ENCODE peak calls at places on chromosomes 13 and 19, in ten cellular contexts. K is hepatocyte, Q is endothelial cell of umbilical vein, B is A549, F is H9, M is IMR-90, H is fibroblast of lung, D is OCI-LY7, V is GM23248, G is mammary epithelial cell. W is an unnamed sample.

GRCh38 chr19:19475845-19476828 is 39.2 kb downstream of the TSSK6 start:
- DNase-seq in K (no peak), Q (no peak), B (peak), F (peak), M (no peak), H (no peak), D (peak), V (peak), G (peak), W (peak)

GRCh38 chr13:93660664-93661063 is 434.1 kb downstream of the GPC6 start:
- DNase-seq in K (no peak), Q (no peak), B (no peak), F (no peak), M (no peak), H (no peak), D (no peak), V (no peak), G (no peak), W (no peak)

GRCh38 chr19:43675269-43675879 is 5.4 kb upstream of the PLAUR start:
- DNase-seq in K (peak), Q (peak), B (peak), F (no peak), M (peak), H (peak), D (no peak), V (peak), G (peak), W (no peak)

GRCh38 chr19:38667552-38668205 is 20.2 kb downstream of the ACTN4 start:
- DNase-seq in K (peak), Q (peak), B (no peak), F (no peak), M (peak), H (peak), D (no peak), V (peak), G (no peak), W (peak)

GRCh38 chr19:1977116-1977515 is 36.1 kb downstream of the CSNK1G2 start:
- DNase-seq in K (no peak), Q (no peak), B (no peak), F (no peak), M (no peak), H (no peak), D (no peak), V (no peak), G (no peak), W (no peak)

GRCh38 chr13:102197193-102197592 is 204.7 kb downstream of the FGF14 start:
- DNase-seq in K (no peak), Q (no peak), B (no peak), F (peak), M (peak), H (peak), D (no peak), V (peak), G (peak), W (no peak)

GRCh38 chr13:47929156-47929555 is 71.9 kb downstream of the SUCLA2 start:
- DNase-seq in K (no peak), Q (no peak), B (no peak), F (no peak), M (peak), H (peak), D (no peak), V (peak), G (no peak), W (peak)

GRCh38 chr19:38956264-38956663 is 19.3 kb downstream of the FBXO17 start:
- DNase-seq in K (no peak), Q (no peak), B (no peak), F (no peak), M (no peak), H (no peak), D (no peak), V (no peak), G (no peak), W (peak)

GRCh38 chr19:538641-539428 is 5.0 kb upstream of the GZMM start:
- DNase-seq in K (no peak), Q (no peak), B (no peak), F (no peak), M (no peak), H (no peak), D (no peak), V (no peak), G (no peak), W (no peak)

GRCh38 chr13:36685912-36686311 is 12.1 kb downstream of the SERTM1 start:
- DNase-seq in K (no peak), Q (no peak), B (no peak), F (no peak), M (peak), H (peak), D (no peak), V (peak), G (peak), W (peak)

GRCh38 chr13:91609353-91609752 is 210.9 kb downstream of the GPC5 start:
- DNase-seq in K (peak), Q (no peak), B (no peak), F (no peak), M (peak), H (peak), D (no peak), V (no peak), G (no peak), W (no peak)

GRCh38 chr19:27744926-27745844 is 1467.8 kb downstream of the UQCRFS1 start:
- DNase-seq in K (no peak), Q (no peak), B (no peak), F (peak), M (no peak), H (peak), D (no peak), V (no peak), G (no peak), W (no peak)

GRCh38 chr19:56748443-56748842 is 76.9 kb upstream of the ZNF835 start:
- DNase-seq in K (no peak), Q (no peak), B (no peak), F (no peak), M (no peak), H (no peak), D (peak), V (peak), G (no peak), W (no peak)

GRCh38 chr19:14477417-14478112 is 2.4 kb upstream of the PTGER1 start:
- DNase-seq in K (no peak), Q (no peak), B (no peak), F (no peak), M (no peak), H (peak), D (no peak), V (no peak), G (no peak), W (peak)

GRCh38 chr13:113991191-113991669 is 17.4 kb upstream of the C13orf46 start:
- DNase-seq in K (no peak), Q (no peak), B (no peak), F (no peak), M (no peak), H (no peak), D (no peak), V (no peak), G (no peak), W (no peak)

GRCh38 chr13:61294467-61295186 is 121.0 kb downstream of the PCDH20 start:
- DNase-seq in K (no peak), Q (no peak), B (no peak), F (no peak), M (no peak), H (no peak), D (no peak), V (no peak), G (no peak), W (no peak)

GRCh38 chr13:110236831-110237261 is 70.1 kb downstream of the COL4A1 start:
- DNase-seq in K (no peak), Q (no peak), B (no peak), F (no peak), M (no peak), H (no peak), D (no peak), V (no peak), G (no peak), W (no peak)

DNA sequence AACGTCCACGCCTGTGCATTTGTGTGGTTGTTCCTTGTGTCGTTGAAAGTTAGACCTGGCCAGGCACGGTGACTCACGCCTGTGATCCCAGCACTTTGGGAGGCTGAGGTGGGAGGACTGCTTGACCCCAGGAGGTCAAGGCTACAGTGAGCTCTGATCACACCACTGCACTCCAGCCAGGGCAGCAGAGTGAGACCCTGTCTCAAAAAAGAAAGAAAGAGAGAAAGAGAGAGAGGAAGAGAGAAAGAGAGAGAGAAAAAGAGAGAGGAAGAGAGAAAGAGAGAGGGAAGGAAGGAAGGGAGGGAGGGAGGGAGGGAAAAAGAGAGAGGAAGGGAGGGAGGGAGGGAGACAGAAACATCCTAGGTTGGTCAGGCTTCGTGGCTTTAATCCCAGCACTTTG is 5.1 kb downstream of the ZNF114 start:
- DNase-seq in K (no peak), Q (no peak), B (no peak), F (no peak), M (no peak), H (no peak), D (no peak), V (no peak), G (no peak), W (no peak)
- H3K4me2 ChIP-seq in K (no peak), Q (no peak), B (no peak), F (no peak), M (no peak), H (no peak), D (no peak), V (no peak), G (no peak), W (no peak)

GRCh38 chr19:35021596-35021995 is 8.7 kb upstream of the SCN1B start:
- DNase-seq in K (no peak), Q (no peak), B (no peak), F (no peak), M (no peak), H (no peak), D (no peak), V (no peak), G (no peak), W (peak)
- H3K27ac ChIP-seq in K (no peak), Q (no peak), B (no peak), F (no peak), M (no peak), H (no peak), D (no peak), V (no peak), G (no peak), W (no peak)

GRCh38 chr19:45306522-45307027 is 16.1 kb downstream of the CKM start:
- DNase-seq in K (no peak), Q (no peak), B (no peak), F (peak), M (no peak), H (no peak), D (no peak), V (no peak), G (no peak), W (peak)

GRCh38 chr19:45307361-45307760 is 15.3 kb downstream of the CKM start:
- DNase-seq in K (no peak), Q (no peak), B (no peak), F (no peak), M (no peak), H (no peak), D (no peak), V (no peak), G (no peak), W (peak)

GRCh38 chr19:45305007-45305406 is 17.7 kb downstream of the CKM start:
- DNase-seq in K (no peak), Q (no peak), B (no peak), F (no peak), M (no peak), H (no peak), D (no peak), V (no peak), G (no peak), W (no peak)

GRCh38 chr19:45305421-45305820 is 17.3 kb downstream of the CKM start:
- DNase-seq in K (no peak), Q (no peak), B (no peak), F (peak), M (no peak), H (peak), D (no peak), V (no peak), G (no peak), W (no peak)

GRCh38 chr19:45306040-45306439 is 16.6 kb downstream of the CKM start:
- DNase-seq in K (no peak), Q (no peak), B (no peak), F (no peak), M (no peak), H (peak), D (no peak), V (peak), G (peak), W (no peak)
- H3K4me2 ChIP-seq in K (no peak), Q (no peak), B (no peak), F (no peak), M (no peak), H (no peak), D (no peak), V (no peak), G (peak), W (no peak)

DNA sequence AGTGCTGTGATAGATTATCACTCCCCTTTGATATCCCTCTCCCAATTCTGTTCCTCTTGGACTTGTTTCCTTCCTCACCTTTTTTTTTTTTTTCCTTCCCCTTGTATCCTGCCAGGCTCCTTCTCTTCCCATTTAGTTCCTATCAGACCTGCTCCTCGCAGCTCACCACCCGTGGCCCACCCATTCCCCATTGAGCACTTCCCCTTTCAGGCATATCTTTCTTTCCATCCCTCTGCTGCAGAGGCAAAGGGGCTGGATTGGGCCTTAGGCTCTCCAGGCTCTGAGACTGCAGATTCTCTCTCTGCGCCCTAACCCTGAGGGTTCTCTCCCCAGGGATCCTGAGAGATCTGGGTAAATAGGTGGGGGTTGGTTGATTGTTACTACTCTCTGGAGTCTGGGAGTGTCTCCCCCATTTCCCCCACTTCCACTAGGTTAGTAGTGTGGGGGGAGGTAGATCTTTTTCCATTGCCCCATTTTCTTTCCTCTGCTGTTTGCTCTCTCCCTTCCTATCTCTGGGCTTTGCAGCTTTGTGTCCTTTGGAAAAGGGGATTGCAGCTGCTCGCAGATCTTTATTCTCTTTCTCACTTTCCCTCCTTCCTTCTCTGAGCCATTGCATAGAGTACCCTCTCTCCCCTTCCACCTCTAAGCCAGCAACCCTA is 2.3 kb downstream of the ARHGAP35 start:
- DNase-seq in K (no peak), Q (no peak), B (no peak), F (no peak), M (no peak), H (no peak), D (no peak), V (peak), G (no peak), W (no peak)
- H3K27ac ChIP-seq in K (peak), Q (no peak), B (peak), F (no peak), M (peak), H (peak), D (peak), V (peak), G (no peak), W (peak)

DNA sequence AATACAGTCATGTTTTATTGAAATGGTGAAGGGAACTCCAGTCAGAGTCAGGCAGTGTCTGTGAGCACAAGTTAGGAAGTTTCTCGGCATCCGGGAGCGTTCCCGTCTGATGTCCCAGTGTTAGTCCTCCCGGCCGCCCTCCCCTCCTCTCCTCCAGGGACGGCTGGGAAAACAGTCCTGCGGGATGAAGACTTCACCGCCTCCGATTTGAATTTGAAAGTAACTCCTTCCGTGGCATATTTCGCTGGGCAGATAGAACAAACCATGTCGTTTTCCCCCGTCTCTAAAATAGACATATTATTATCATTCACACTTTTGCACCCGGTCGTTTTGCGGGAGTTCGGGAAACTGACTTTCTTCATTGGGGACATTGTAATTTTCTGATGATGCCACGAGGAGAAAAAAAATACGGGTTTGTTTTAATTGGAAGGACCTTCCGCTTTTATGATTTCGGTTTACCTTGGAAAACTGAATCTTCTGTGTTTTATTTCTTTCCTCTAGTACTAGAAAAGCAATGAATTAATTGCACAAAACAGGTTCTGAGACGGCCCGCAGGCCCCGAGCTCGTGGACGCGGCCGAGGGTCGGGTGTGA is 76.6 kb downstream of the ZIC5 start:
- DNase-seq in K (no peak), Q (peak), B (no peak), F (no peak), M (no peak), H (no peak), D (no peak), V (peak), G (no peak), W (peak)
- H3K4me2 ChIP-seq in K (peak), Q (peak), B (peak), F (no peak), M (peak), H (peak), D (no peak), V (peak), G (peak), W (peak)

GRCh38 chr19:4360081-4360569 is 16.8 kb downstream of the MPND start:
- DNase-seq in K (no peak), Q (no peak), B (no peak), F (no peak), M (no peak), H (no peak), D (no peak), V (no peak), G (no peak), W (peak)
- H3K27ac ChIP-seq in K (peak), Q (no peak), B (no peak), F (no peak), M (peak), H (no peak), D (no peak), V (no peak), G (no peak), W (no peak)

DNA sequence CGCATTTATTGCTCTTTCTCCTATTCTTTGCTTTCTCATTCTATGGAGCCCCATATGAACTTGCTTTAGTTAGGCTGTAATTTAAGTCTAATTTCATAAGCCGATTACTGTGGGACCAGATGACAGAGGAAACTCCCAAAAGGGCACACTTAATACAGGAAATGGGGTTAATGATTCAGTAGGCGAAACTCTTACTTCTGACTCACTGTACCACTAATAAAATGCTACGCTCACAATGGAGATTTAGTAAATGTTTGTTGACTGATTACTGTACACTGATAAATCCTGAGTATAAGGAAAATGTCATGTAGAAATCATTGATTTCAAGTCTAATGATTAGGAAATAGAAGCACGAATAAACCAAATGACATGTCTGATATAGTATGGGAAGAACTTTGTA is 276.4 kb downstream of the KLF5 start:
- DNase-seq in K (no peak), Q (peak), B (peak), F (no peak), M (peak), H (peak), D (no peak), V (peak), G (peak), W (no peak)
- H3K4me2 ChIP-seq in K (no peak), Q (peak), B (peak), F (no peak), M (no peak), H (no peak), D (no peak), V (peak), G (peak), W (no peak)

DNA sequence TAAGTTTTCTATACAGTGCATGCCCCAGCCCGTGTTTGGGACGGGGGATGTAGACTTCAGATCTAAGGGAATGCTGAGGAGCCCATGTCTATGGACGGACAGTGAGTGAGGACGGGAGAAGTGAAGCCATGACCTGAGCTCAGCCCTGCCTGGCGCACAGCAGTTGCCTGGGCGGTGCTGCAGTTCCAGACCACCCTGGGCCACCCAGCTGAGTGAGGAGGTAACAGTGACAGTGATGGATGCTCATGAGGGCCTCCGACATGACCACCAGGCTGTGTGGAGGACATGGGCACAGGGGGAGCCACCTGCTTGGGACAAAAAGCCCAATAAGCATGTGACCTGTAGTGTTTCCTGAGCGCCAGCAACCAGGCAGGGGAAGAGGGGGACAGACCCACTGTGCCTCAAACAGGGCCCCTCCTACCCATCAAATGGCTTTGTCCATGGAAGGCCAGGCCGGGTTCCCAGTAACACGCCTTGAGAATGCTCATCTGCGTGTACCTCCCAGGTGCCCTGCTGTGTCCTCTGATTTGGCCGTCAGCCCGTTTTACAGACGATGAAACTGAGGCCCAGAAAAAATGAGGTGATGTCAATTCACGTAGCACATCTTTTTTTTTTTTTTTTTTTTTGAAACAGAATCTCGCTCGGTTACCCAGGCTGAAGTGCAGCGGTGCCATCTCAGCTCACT is 22.6 kb downstream of the NOSIP start:
- DNase-seq in K (no peak), Q (no peak), B (no peak), F (no peak), M (no peak), H (no peak), D (no peak), V (no peak), G (no peak), W (peak)
- H3K27ac ChIP-seq in K (no peak), Q (no peak), B (no peak), F (no peak), M (no peak), H (no peak), D (no peak), V (no peak), G (no peak), W (no peak)